ENCODE peak calls at places on chromosome 17, in ten cellular contexts. X is lung, T is ascending aorta, S is transverse colon, A is tibial artery, U is A673, R is choroid plexus epithelial cell, I is epithelial cell of esophagus, N is suprapubic skin, D is GM12865. Z is an unnamed sample.

GRCh38 chr17:10156579-10157488 is 41.6 kb downstream of the GAS7 start:
- DNase-seq in X (peak; percentile 57), T (peak; percentile 77), S (peak; percentile 36), A (peak; percentile 84), U (no peak), R (no peak), I (no peak), N (no peak), D (peak; percentile 91), Z (no peak)

GRCh38 chr17:18179221-18179620 is 4.4 kb upstream of the ALKBH5 start:
- DNase-seq in X (no peak), T (no peak), S (no peak), A (no peak), U (no peak), R (no peak), I (no peak), N (no peak), D (no peak), Z (no peak)

GRCh38 chr17:13601776-13602551 is at the start of gene HS3ST3A1:
- DNase-seq in X (no peak), T (no peak), S (peak; percentile 15), A (no peak), U (no peak), R (peak; percentile 85), I (no peak), N (peak; percentile 79), D (no peak), Z (peak; percentile 84)

GRCh38 chr17:4635823-4636375 is 5.6 kb downstream of the ALOX15 start:
- DNase-seq in X (no peak), T (peak; percentile 46), S (peak; percentile 20), A (no peak), U (no peak), R (no peak), I (no peak), N (no peak), D (peak; percentile 74), Z (no peak)

GRCh38 chr17:1347681-1348318 is 52.2 kb downstream of the YWHAE start:
- DNase-seq in X (no peak), T (no peak), S (peak; percentile 59), A (no peak), U (peak; percentile 63), R (peak; percentile 74), I (no peak), N (no peak), D (no peak), Z (peak; percentile 68)

GRCh38 chr17:65984299-65984698 is 207.6 kb downstream of the CEP112 start:
- DNase-seq in X (no peak), T (no peak), S (no peak), A (no peak), U (no peak), R (peak; percentile 78), I (no peak), N (no peak), D (no peak), Z (peak; percentile 51)

GRCh38 chr17:78798695-78799559 is 16.9 kb upstream of the CYTH1 start:
- DNase-seq in X (no peak), T (no peak), S (no peak), A (no peak), U (peak; percentile 47), R (peak; percentile 47), I (peak; percentile 47), N (no peak), D (peak; percentile 52), Z (peak; percentile 35)

GRCh38 chr17:13385481-13385907 is 216.2 kb downstream of the HS3ST3A1 start:
- DNase-seq in X (no peak), T (no peak), S (no peak), A (no peak), U (no peak), R (peak; percentile 60), I (peak; percentile 37), N (no peak), D (no peak), Z (peak; percentile 79)

GRCh38 chr17:50426814-50427787 is 1.1 kb downstream of the ACSF2 start:
- DNase-seq in X (peak; percentile 41), T (no peak), S (peak; percentile 54), A (no peak), U (peak; percentile 35), R (peak; percentile 40), I (peak; percentile 48), N (no peak), D (peak; percentile 55), Z (peak; percentile 14)

GRCh38 chr17:80750263-80750662 is 205.6 kb downstream of the RPTOR start:
- DNase-seq in X (no peak), T (no peak), S (no peak), A (no peak), U (no peak), R (no peak), I (no peak), N (no peak), D (no peak), Z (no peak)

GRCh38 chr17:249236-249993 is 68.0 kb upstream of the DOC2B start:
- DNase-seq in X (no peak), T (peak; percentile 45), S (peak; percentile 1), A (peak; percentile 28), U (no peak), R (no peak), I (no peak), N (peak; percentile 56), D (no peak), Z (no peak)

GRCh38 chr17:51000835-51001638 is 119.6 kb downstream of the SPAG9 start:
- DNase-seq in X (no peak), T (no peak), S (no peak), A (no peak), U (peak; percentile 77), R (peak; percentile 90), I (peak; percentile 67), N (no peak), D (peak; percentile 78), Z (peak; percentile 78)

GRCh38 chr17:21379080-21379711 is 3.0 kb downstream of the KCNJ12 start:
- DNase-seq in X (no peak), T (no peak), S (peak; percentile 84), A (no peak), U (no peak), R (no peak), I (no peak), N (no peak), D (no peak), Z (no peak)
- H3K4me3 ChIP-seq in X (no peak overlapping the region), T (no peak overlapping the region), S (no peak overlapping the region), A (no peak overlapping the region), U (no peak overlapping the region), R (no peak overlapping the region), I (no peak overlapping the region), N (no peak overlapping the region), D (no peak overlapping the region), Z (no peak overlapping the region)

GRCh38 chr17:27569257-27569722 is 61.7 kb upstream of the LGALS9 start:
- DNase-seq in X (no peak), T (no peak), S (no peak), A (no peak), U (peak; percentile 35), R (no peak), I (peak; percentile 38), N (no peak), D (peak; percentile 64), Z (no peak)
- TF ChIP-seq CTCF in X (no peak), T (peak; percentile 26), S (peak; percentile 26), A (no peak), U (peak; percentile 75), R (peak; percentile 80), I (peak; percentile 61), N (peak; percentile 7), D (peak; percentile 73), Z (peak; percentile 51)

GRCh38 chr17:7850970-7851437 is 3.9 kb upstream of the TMEM88 start:
- DNase-seq in X (no peak), T (no peak), S (no peak), A (peak; percentile 67), U (no peak), R (no peak), I (no peak), N (peak; percentile 75), D (no peak), Z (no peak)
- H3K4me3 ChIP-seq in X (no peak overlapping the region), T (no peak overlapping the region), S (no peak overlapping the region), A (no peak overlapping the region), U (no peak overlapping the region), R (no peak overlapping the region), I (no peak overlapping the region), N (no peak overlapping the region), D (peak overlapping the region; percentile 36), Z (no peak overlapping the region)

GRCh38 chr17:44197107-44197506 is 2.6 kb downstream of the ATXN7L3 start:
- DNase-seq in X (no peak), T (no peak), S (no peak), A (no peak), U (no peak), R (no peak), I (no peak), N (no peak), D (no peak), Z (no peak)

GRCh38 chr17:44198721-44199552 is 747 bp downstream of the ATXN7L3 start:
- DNase-seq in X (peak; percentile 48), T (no peak), S (peak; percentile 73), A (peak; percentile 79), U (peak; percentile 37), R (peak; percentile 44), I (peak; percentile 53), N (no peak), D (peak; percentile 79), Z (no peak)

GRCh38 chr17:44199553-44200477 is at the start of gene ATXN7L3:
- DNase-seq in X (peak; percentile 99), T (peak; percentile 99), S (peak; percentile 100), A (peak; percentile 100), U (peak; percentile 96), R (peak; percentile 99), I (peak; percentile 99), N (peak; percentile 100), D (peak; percentile 100), Z (peak; percentile 96)

GRCh38 chr17:44200478-44201155 is 933 bp upstream of the ATXN7L3 start:
- DNase-seq in X (no peak), T (no peak), S (peak; percentile 44), A (no peak), U (no peak), R (no peak), I (no peak), N (no peak), D (no peak), Z (no peak)

GRCh38 chr17:44197980-44198720 is 1.5 kb downstream of the ATXN7L3 start:
- DNase-seq in X (peak; percentile 55), T (no peak), S (peak; percentile 49), A (no peak), U (peak; percentile 47), R (peak; percentile 60), I (peak; percentile 49), N (no peak), D (peak; percentile 85), Z (peak; percentile 76)
- TF ChIP-seq CTCF in X (no peak), T (no peak), S (no peak), A (no peak), U (no peak), R (peak; percentile 30), I (peak; percentile 10), N (no peak), D (peak; percentile 0), Z (peak; percentile 14)

DNA sequence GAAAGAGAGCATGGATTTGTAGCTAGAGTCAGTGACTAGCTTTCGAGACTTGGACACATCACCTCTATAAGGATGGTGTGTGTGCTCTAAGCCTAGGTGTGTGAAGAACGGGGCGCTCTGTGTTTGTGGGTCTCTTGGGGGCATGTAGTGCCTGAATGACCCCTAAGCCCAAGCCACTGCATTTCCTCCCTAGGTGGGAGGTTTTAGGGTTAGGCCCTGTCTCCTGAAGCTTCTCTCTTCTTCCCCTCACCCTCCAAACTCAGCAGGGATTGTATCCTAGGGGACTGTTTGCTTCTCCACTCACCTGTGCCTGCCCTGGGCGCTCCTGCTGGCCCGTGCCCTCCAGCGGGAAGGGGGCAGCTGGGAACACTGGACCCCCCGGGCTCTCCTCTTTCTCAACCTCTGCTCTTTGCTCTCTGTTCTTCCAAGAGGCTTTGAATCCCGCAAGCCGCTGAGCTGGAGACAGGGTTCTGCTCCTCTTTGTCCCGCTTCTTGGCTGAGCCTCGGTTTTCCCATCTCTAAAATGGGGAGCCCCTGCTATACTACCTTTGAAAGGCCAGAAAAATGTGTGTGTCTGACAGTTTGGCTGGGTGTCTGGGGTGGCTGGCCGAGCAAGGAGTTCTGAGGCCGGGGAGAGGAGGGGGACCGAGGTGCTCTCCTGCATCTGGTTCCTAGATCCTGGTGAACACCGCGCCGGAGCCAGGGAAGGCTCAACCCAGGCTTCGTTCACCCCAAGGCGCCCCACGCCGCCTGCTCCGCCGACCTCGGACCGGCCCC is 810 bp downstream of the CYGB start:
- DNase-seq in X (no peak), T (no peak), S (no peak), A (no peak), U (no peak), R (no peak), I (no peak), N (no peak), D (no peak), Z (no peak)
- H3K4me3 ChIP-seq in X (peak overlapping the region; percentile 25), T (no peak overlapping the region), S (peak overlapping the region; percentile 46), A (peak overlapping the region; percentile 30), U (peak overlapping the region; percentile 42), R (peak overlapping the region; percentile 62), I (no peak overlapping the region), N (peak overlapping the region; percentile 56), D (no peak overlapping the region), Z (peak overlapping the region; percentile 42)